ENCODE peak calls at places on chromosomes 12 and 14, in seven cellular contexts. Z is H7, P is M059J, X is AG08395, G is GM03348, F is foreskin melanocyte, N is HuH-7.5. E is an unnamed sample.

GRCh38 chr14:72904840-72905561 is 11.1 kb upstream of the DPF3 start:
- DNase-seq in Z (peak), P (peak), X (peak), G (peak), F (peak), N (peak), E (peak)

GRCh38 chr14:53409974-53410373 is 256.9 kb upstream of the DDHD1 start:
- DNase-seq in Z (no peak), P (peak), X (peak), G (peak), F (no peak), N (no peak), E (no peak)

GRCh38 chr12:65300679-65301349 is 22.3 kb downstream of the MSRB3 start:
- DNase-seq in Z (no peak), P (peak), X (no peak), G (no peak), F (peak), N (no peak), E (no peak)

GRCh38 chr14:24362241-24362960 is 5.6 kb upstream of the NFATC4 start:
- DNase-seq in Z (no peak), P (no peak), X (peak), G (peak), F (no peak), N (no peak), E (no peak)

GRCh38 chr14:79668941-79669340 is 542.4 kb downstream of the DIO2 start:
- DNase-seq in Z (no peak), P (no peak), X (no peak), G (no peak), F (no peak), N (no peak), E (no peak)

GRCh38 chr12:116455540-116456306 is 103.5 kb upstream of the MAP1LC3B2 start:
- DNase-seq in Z (no peak), P (peak), X (peak), G (peak), F (peak), N (no peak), E (no peak)

GRCh38 chr12:54980341-54980740 is 4.2 kb downstream of the TESPA1 start:
- DNase-seq in Z (no peak), P (no peak), X (no peak), G (no peak), F (no peak), N (no peak), E (no peak)

GRCh38 chr14:45867046-45867894 is 614.3 kb upstream of the MIS18BP1 start:
- DNase-seq in Z (no peak), P (no peak), X (no peak), G (no peak), F (no peak), N (no peak), E (no peak)

GRCh38 chr14:64958201-64958600 is 13.9 kb downstream of the RAB15 start:
- DNase-seq in Z (no peak), P (no peak), X (no peak), G (no peak), F (no peak), N (no peak), E (no peak)

GRCh38 chr14:91419044-91419397 is 1.4 kb upstream of the CCDC88C start:
- DNase-seq in Z (no peak), P (no peak), X (no peak), G (no peak), F (no peak), N (no peak), E (no peak)

GRCh38 chr14:65949711-65950516 is 536.3 kb upstream of the CCDC196 start:
- DNase-seq in Z (no peak), P (peak), X (peak), G (peak), F (no peak), N (no peak), E (no peak)

GRCh38 chr12:116299064-116299463 is 21.6 kb upstream of the MED13L start:
- DNase-seq in Z (no peak), P (no peak), X (no peak), G (no peak), F (no peak), N (no peak), E (no peak)

GRCh38 chr14:69008411-69008810 is 29.3 kb upstream of the ACTN1 start:
- DNase-seq in Z (no peak), P (peak), X (no peak), G (peak), F (no peak), N (no peak), E (no peak)

GRCh38 chr12:44015333-44015941 is 179.6 kb downstream of the TMEM117 start:
- DNase-seq in Z (no peak), P (peak), X (peak), G (peak), F (peak), N (peak), E (no peak)

GRCh38 chr12:40390980-40391379 is 166.2 kb downstream of the LRRK2 start:
- DNase-seq in Z (no peak), P (no peak), X (no peak), G (no peak), F (no peak), N (no peak), E (no peak)

GRCh38 chr12:113242018-113242418 is 20.8 kb downstream of the TPCN1 start:
- DNase-seq in Z (no peak), P (peak), X (peak), G (no peak), F (no peak), N (no peak), E (no peak)

GRCh38 chr14:68466491-68466977 is 326.3 kb downstream of the ZFP36L1 start:
- DNase-seq in Z (no peak), P (peak), X (peak), G (peak), F (no peak), N (no peak), E (no peak)

GRCh38 chr14:90797919-90798318 is 18.3 kb downstream of the TTC7B start:
- DNase-seq in Z (no peak), P (no peak), X (no peak), G (no peak), F (no peak), N (no peak), E (no peak)

GRCh38 chr14:32697114-32697513 is 241.6 kb upstream of the NPAS3 start:
- DNase-seq in Z (no peak), P (no peak), X (no peak), G (no peak), F (no peak), N (no peak), E (no peak)

GRCh38 chr14:73796881-73797539 is 54.6 kb upstream of the PTGR2 start:
- DNase-seq in Z (no peak), P (peak), X (no peak), G (no peak), F (no peak), N (no peak), E (no peak)

E was measured in central memory CD8-positive, alpha-beta T cell.